ENCODE peak calls at places on chromosome X, in five cellular contexts. O, A, T, U and N are unnamed samples. For H3K4me1, the result is how much of the 10 kb centered on the place peaks cover.

GRCh38 chrX:87663421-87663820 is 145.8 kb downstream of the KLHL4 start:
- DNase-seq in O (no peak), A (no peak), T (no peak), U (no peak), N (no peak)

GRCh38 chrX:99722094-99722493 is 688.0 kb downstream of the PCDH19 start:
- DNase-seq in O (no peak), A (no peak), T (no peak), U (no peak), N (no peak)

GRCh38 chrX:118228456-118228855 is 111.8 kb upstream of the KLHL13 start:
- DNase-seq in O (no peak), A (no peak), T (no peak), U (no peak), N (no peak)

GRCh38 chrX:56564182-56564885 is 907 bp downstream of the UBQLN2 start:
- DNase-seq in O (no peak), A (peak), T (no peak), U (peak), N (peak)

GRCh38 chrX:34849371-34849770 is 93.2 kb upstream of the FAM47B start:
- DNase-seq in O (no peak), A (no peak), T (no peak), U (no peak), N (peak)

GRCh38 chrX:18129694-18130093 is 91.0 kb downstream of the BEND2 start:
- DNase-seq in O (no peak), A (no peak), T (no peak), U (no peak), N (no peak)

GRCh38 chrX:132743086-132743485 is 215.3 kb downstream of the HS6ST2 start:
- DNase-seq in O (no peak), A (no peak), T (no peak), U (no peak), N (no peak)

GRCh38 chrX:150663061-150663460 is 30.1 kb upstream of the MTMR1 start:
- DNase-seq in O (no peak), A (no peak), T (no peak), U (no peak), N (no peak)

GRCh38 chrX:103404225-103405008 is 28.1 kb downstream of the BEX3 start:
- DNase-seq in O (peak), A (peak), T (peak), U (peak), N (peak)

GRCh38 chrX:80751456-80751855 is 58.2 kb downstream of the BRWD3 start:
- DNase-seq in O (no peak), A (no peak), T (no peak), U (no peak), N (no peak)

GRCh38 chrX:149131780-149132179 is 373.3 kb downstream of the IDS start:
- DNase-seq in O (no peak), A (no peak), T (no peak), U (no peak), N (no peak)

GRCh38 chrX:131199086-131199485 is 90.0 kb downstream of the IGSF1 start:
- DNase-seq in O (no peak), A (no peak), T (no peak), U (no peak), N (no peak)

GRCh38 chrX:41177297-41177696 is 92.1 kb downstream of the USP9X start:
- DNase-seq in O (no peak), A (no peak), T (no peak), U (no peak), N (no peak)

GRCh38 chrX:153565996-153566580 is 32.9 kb downstream of the CCNQ start:
- DNase-seq in O (no peak), A (no peak), T (no peak), U (no peak), N (no peak)

GRCh38 chrX:85309717-85310116 is 65.9 kb downstream of the ZNF711 start:
- DNase-seq in O (no peak), A (no peak), T (no peak), U (no peak), N (peak)

GRCh38 chrX:109281478-109282275 is 200.2 kb downstream of the GUCY2F start:
- DNase-seq in O (no peak), A (peak), T (no peak), U (no peak), N (no peak)

GRCh38 chrX:15619053-15619772 is 18.5 kb upstream of the ACE2 start:
- DNase-seq in O (no peak), A (peak), T (no peak), U (no peak), N (peak)

DNA sequence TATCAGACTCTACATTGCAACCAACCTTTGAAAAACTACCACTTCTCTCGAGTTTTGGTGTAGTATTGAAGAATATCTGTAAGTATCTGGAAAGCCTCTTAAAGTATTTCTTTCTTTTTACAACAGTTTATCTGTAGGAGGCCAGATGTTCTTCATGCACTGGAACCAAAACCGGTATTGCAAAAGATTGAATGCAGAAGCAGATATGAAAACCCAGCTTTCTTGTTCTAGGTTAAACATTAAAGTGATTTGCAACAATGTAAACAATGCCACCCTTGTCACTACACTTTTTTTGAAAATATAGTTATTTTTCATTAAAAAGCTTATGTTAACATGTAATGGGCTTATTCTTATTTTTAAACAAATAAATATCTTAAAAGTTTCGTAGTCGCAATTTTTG is 27.2 kb downstream of the PLS3 start:
- DNase-seq in O (no peak), A (no peak), T (no peak), U (no peak), N (no peak)
- H3K4me1 ChIP-seq in O (under half), A (under half), T (under half), U (under half), N (under half)

GRCh38 chrX:39897741-39898097 is 200.0 kb downstream of the BCOR start:
- DNase-seq in O (no peak), A (no peak), T (no peak), U (no peak), N (no peak)

GRCh38 chrX:39899059-39899458 is 198.7 kb downstream of the BCOR start:
- DNase-seq in O (no peak), A (no peak), T (no peak), U (no peak), N (no peak)

GRCh38 chrX:39896951-39897740 is 200.6 kb downstream of the BCOR start:
- DNase-seq in O (peak), A (no peak), T (peak), U (no peak), N (peak)

GRCh38 chrX:39899876-39900787 is 197.6 kb downstream of the BCOR start:
- DNase-seq in O (no peak), A (peak), T (no peak), U (no peak), N (no peak)

DNA sequence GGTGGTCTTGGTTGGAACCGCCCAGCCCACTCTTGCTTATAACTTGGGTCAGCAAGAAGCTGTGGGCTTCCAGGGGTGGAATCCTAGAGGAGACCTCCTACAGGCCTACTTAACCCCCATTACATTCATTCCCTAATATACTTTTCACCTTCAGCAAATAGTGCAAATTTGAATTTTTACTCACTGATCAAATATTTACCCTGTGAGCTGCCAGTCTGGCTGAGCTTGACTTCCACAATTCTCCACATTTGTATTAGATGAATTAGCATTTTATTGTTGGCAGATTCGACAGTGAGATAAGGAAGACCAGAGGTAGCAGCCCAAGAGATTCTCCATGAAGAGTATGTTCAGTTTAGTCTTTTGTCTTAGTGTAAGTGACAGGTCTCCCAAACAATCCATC is 199.6 kb downstream of the BCOR start:
- DNase-seq in O (no peak), A (no peak), T (no peak), U (no peak), N (no peak)
- H3K4me1 ChIP-seq in O (under half), A (under half), T (half or more), U (under half), N (under half)

DNA sequence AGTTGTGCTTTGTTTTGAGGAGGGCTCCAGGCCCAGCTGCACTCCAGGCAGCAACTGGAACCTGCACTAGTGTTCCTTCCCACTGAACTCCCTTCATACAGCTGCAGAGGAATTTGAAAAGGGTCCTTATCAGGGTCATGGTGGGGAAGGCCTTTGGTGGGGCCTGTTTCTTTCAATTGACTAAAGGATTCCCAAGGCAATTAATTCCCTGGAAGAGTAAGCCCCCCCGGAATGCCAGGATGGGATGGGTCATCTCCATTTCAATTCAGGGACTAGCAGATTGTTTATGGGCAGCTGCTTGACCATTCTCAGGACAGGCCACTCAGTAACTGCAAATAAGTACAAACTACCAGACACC is 45.3 kb downstream of the TSC22D3 start:
- DNase-seq in O (no peak), A (no peak), T (no peak), U (no peak), N (no peak)
- H3K4me1 ChIP-seq in O (under half), A (under half), T (under half), U (under half), N (under half)

DNA sequence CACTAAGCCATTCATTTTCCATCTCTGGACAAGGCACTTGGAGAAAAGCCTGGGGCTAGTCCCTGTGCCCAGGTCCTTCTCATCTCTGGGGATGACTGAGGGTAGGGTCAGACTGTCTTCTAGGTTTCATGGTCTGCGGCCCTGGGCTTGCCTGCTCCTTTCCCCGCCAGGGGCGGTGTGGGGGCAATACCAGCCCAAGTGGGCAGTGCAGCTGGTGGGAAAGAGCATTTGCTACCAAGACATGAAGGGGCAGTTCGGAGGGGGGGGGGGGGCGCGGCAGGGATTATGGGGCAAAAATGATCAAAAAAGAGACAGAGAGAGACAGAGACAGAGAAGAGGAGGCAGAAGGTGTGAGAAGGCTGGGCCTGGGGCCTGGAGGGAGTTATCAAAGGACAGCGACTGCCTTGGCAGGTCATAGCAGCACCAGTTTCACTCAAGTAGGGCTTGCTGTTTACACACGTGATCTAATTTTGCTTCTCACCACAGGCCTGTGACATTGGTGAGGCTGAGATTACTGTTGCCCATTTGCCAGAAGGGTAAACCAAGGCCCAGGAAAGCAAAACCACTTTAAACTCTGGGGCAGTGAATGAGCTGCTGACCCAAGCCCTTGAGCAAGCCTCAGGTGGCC is 56.1 kb downstream of the PJA1 start:
- DNase-seq in O (no peak), A (no peak), T (no peak), U (no peak), N (no peak)
- H3K4me1 ChIP-seq in O (under half), A (under half), T (under half), U (under half), N (under half)

GRCh38 chrX:134734343-134735001 is 76.2 kb upstream of the PLAC1 start:
- DNase-seq in O (no peak), A (no peak), T (no peak), U (no peak), N (no peak)
- H3K4me1 ChIP-seq in O (under half), A (under half), T (under half), U (under half), N (under half)

GRCh38 chrX:78950157-78950556 is 5.0 kb downstream of the P2RY10 start:
- DNase-seq in O (no peak), A (no peak), T (no peak), U (no peak), N (no peak)
- H3K4me1 ChIP-seq in O (under half), A (under half), T (under half), U (under half), N (under half)

GRCh38 chrX:119647089-119647488 is 40.9 kb upstream of the NKRF start:
- DNase-seq in O (no peak), A (no peak), T (no peak), U (no peak), N (no peak)

GRCh38 chrX:119646515-119646914 is 40.3 kb upstream of the NKRF start:
- DNase-seq in O (no peak), A (no peak), T (no peak), U (no peak), N (no peak)

GRCh38 chrX:119643696-119644095 is 37.5 kb upstream of the NKRF start:
- DNase-seq in O (no peak), A (no peak), T (no peak), U (no peak), N (no peak)

GRCh38 chrX:119647552-119648420 is 41.6 kb upstream of the NKRF start:
- DNase-seq in O (no peak), A (no peak), T (no peak), U (no peak), N (no peak)

GRCh38 chrX:119648421-119648775 is 42.2 kb upstream of the NKRF start:
- DNase-seq in O (no peak), A (no peak), T (no peak), U (no peak), N (no peak)
- H3K4me1 ChIP-seq in O (under half), A (under half), T (under half), U (under half), N (under half)